ENCODE peak calls at places on chromosomes 13 and 19, in five cellular contexts. One of them, this sample, is unnamed.

GRCh38 chr13:29676535-29676934 is 81.0 kb upstream of the SLC7A1 start:
- DNase-seq in endothelial cell of umbilical vein: no peak
- DNase-seq in fibroblast of lung: no peak
- DNase-seq in A673: no peak
- DNase-seq in GM23338: no peak
- DNase-seq in this sample: peak

GRCh38 chr19:44587863-44588752 is 25.3 kb upstream of the IGSF23 start:
- DNase-seq in endothelial cell of umbilical vein: peak
- DNase-seq in fibroblast of lung: peak
- DNase-seq in A673: peak
- DNase-seq in GM23338: no peak
- DNase-seq in this sample: peak

GRCh38 chr19:10986301-10987127 is 25.7 kb downstream of the SMARCA4 start:
- DNase-seq in endothelial cell of umbilical vein: no peak
- DNase-seq in fibroblast of lung: no peak
- DNase-seq in A673: no peak
- DNase-seq in GM23338: no peak
- DNase-seq in this sample: no peak

GRCh38 chr19:12838182-12838890 is at the start of gene MAST1:
- DNase-seq in endothelial cell of umbilical vein: no peak
- DNase-seq in fibroblast of lung: no peak
- DNase-seq in A673: peak
- DNase-seq in GM23338: peak
- DNase-seq in this sample: peak

GRCh38 chr19:13986348-13986904 is 19.7 kb downstream of the RFX1 start:
- DNase-seq in endothelial cell of umbilical vein: peak
- DNase-seq in fibroblast of lung: peak
- DNase-seq in A673: peak
- DNase-seq in GM23338: peak
- DNase-seq in this sample: peak

GRCh38 chr13:23723463-23723862 is 153.3 kb downstream of the TNFRSF19 start:
- DNase-seq in endothelial cell of umbilical vein: no peak
- DNase-seq in fibroblast of lung: peak
- DNase-seq in A673: no peak
- DNase-seq in GM23338: no peak
- DNase-seq in this sample: no peak

GRCh38 chr19:13794388-13794751 is 873 bp upstream of the ZSWIM4 start:
- DNase-seq in endothelial cell of umbilical vein: peak
- DNase-seq in fibroblast of lung: peak
- DNase-seq in A673: peak
- DNase-seq in GM23338: peak
- DNase-seq in this sample: no peak

GRCh38 chr19:31372245-31372781 is 23.1 kb upstream of the TSHZ3 start:
- DNase-seq in endothelial cell of umbilical vein: no peak
- DNase-seq in fibroblast of lung: no peak
- DNase-seq in A673: no peak
- DNase-seq in GM23338: no peak
- DNase-seq in this sample: no peak

GRCh38 chr19:35347171-35347929 is at the start of gene FFAR1:
- DNase-seq in endothelial cell of umbilical vein: no peak
- DNase-seq in fibroblast of lung: no peak
- DNase-seq in A673: no peak
- DNase-seq in GM23338: no peak
- DNase-seq in this sample: no peak

GRCh38 chr13:101917475-101917810 is 465.0 kb downstream of the ITGBL1 start:
- DNase-seq in endothelial cell of umbilical vein: no peak
- DNase-seq in fibroblast of lung: no peak
- DNase-seq in A673: peak
- DNase-seq in GM23338: peak
- DNase-seq in this sample: no peak

GRCh38 chr13:101917833-101918755 is 465.6 kb downstream of the ITGBL1 start:
- DNase-seq in endothelial cell of umbilical vein: no peak
- DNase-seq in fibroblast of lung: no peak
- DNase-seq in A673: peak
- DNase-seq in GM23338: peak
- DNase-seq in this sample: no peak

GRCh38 chr13:101916758-101917474 is 464.4 kb downstream of the ITGBL1 start:
- DNase-seq in endothelial cell of umbilical vein: no peak
- DNase-seq in fibroblast of lung: no peak
- DNase-seq in A673: no peak
- DNase-seq in GM23338: peak
- DNase-seq in this sample: no peak

GRCh38 chr13:101916108-101916757 is 463.8 kb downstream of the ITGBL1 start:
- DNase-seq in endothelial cell of umbilical vein: no peak
- DNase-seq in fibroblast of lung: peak
- DNase-seq in A673: peak
- DNase-seq in GM23338: peak
- DNase-seq in this sample: peak

GRCh38 chr13:101919541-101920306 is 467.2 kb downstream of the ITGBL1 start:
- DNase-seq in endothelial cell of umbilical vein: peak
- DNase-seq in fibroblast of lung: peak
- DNase-seq in A673: no peak
- DNase-seq in GM23338: peak
- DNase-seq in this sample: peak
- TF ChIP-seq EZH2 in endothelial cell of umbilical vein: peak
- TF ChIP-seq EZH2 in fibroblast of lung: no peak
- TF ChIP-seq EZH2 in A673: no peak
- TF ChIP-seq EZH2 in GM23338: peak
- TF ChIP-seq EZH2 in this sample: no peak

GRCh38 chr19:18790566-18791314 is at the start of gene COMP:
- DNase-seq in endothelial cell of umbilical vein: no peak
- DNase-seq in fibroblast of lung: no peak
- DNase-seq in A673: no peak
- DNase-seq in GM23338: peak
- DNase-seq in this sample: no peak
- TF ChIP-seq EZH2 in endothelial cell of umbilical vein: peak
- TF ChIP-seq EZH2 in fibroblast of lung: peak
- TF ChIP-seq EZH2 in A673: peak
- TF ChIP-seq EZH2 in GM23338: peak
- TF ChIP-seq EZH2 in this sample: peak

GRCh38 chr13:20195846-20196245 is 3.1 kb upstream of the GJB2 start:
- DNase-seq in endothelial cell of umbilical vein: no peak
- DNase-seq in fibroblast of lung: no peak
- DNase-seq in A673: no peak
- DNase-seq in GM23338: no peak
- DNase-seq in this sample: no peak
- TF ChIP-seq EZH2 in endothelial cell of umbilical vein: no peak
- TF ChIP-seq EZH2 in fibroblast of lung: no peak
- TF ChIP-seq EZH2 in A673: no peak
- TF ChIP-seq EZH2 in GM23338: no peak
- TF ChIP-seq EZH2 in this sample: no peak

DNA sequence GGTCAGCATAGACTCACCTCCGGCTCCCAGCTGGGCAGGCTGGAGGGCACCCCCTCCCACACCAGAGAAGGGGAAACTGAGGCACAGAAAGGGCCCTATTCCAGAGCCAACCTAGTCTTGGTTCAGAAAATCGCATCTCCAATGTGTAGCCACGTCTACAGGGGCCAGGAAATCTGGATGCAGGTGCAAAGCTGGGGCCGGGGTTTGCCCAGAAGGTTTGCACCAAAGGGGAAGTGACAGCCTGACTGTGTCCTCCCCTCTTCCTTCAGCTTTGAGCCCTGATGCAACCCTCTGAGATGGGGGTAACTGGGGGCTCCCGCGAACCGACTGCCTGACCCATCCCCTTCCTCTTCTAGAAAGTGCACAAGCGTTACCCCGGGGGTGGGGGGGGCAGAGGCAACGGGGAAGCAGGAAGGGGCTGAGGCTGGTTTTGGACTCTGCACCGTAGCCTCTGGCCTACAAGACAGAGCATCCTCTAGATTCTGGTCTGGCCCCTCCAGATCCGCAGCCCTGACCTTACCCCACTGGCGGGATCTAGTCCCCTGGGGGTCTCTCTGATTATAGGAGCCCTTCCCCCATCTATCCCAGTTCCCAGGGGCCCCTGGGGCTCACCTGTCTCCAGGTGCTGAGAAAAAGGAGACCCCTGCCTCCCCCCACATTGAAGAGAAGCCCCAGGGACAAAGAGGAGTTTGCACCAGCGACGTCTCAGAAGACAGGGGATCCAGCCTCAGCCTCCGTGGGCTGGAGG is 1.1 kb upstream of the ONECUT3 start:
- DNase-seq in endothelial cell of umbilical vein: no peak
- DNase-seq in fibroblast of lung: no peak
- DNase-seq in A673: no peak
- DNase-seq in GM23338: peak
- DNase-seq in this sample: no peak
- TF ChIP-seq EZH2 in endothelial cell of umbilical vein: peak
- TF ChIP-seq EZH2 in fibroblast of lung: peak
- TF ChIP-seq EZH2 in A673: no peak
- TF ChIP-seq EZH2 in GM23338: peak
- TF ChIP-seq EZH2 in this sample: no peak